ENCODE peak calls at places on chromosomes 6 and 20, in seven cellular contexts. O, H, U, Z, L, R and S are unnamed samples.

GRCh38 chr20:24745617-24746350 is 203.3 kb upstream of the CST7 start:
- DNase-seq in L (no peak), O (no peak), H (no peak), Z (peak), R (no peak), U (no peak), S (no peak)

GRCh38 chr20:10137533-10137932 is 81.1 kb upstream of the SNAP25 start:
- DNase-seq in U (peak), L (no peak), R (no peak), O (no peak), H (no peak), Z (no peak), S (no peak)

GRCh38 chr20:23683281-23683680 is 5.6 kb downstream of the CST4 start:
- DNase-seq in L (no peak), U (no peak), O (no peak), H (no peak), Z (no peak), R (no peak), S (no peak)

GRCh38 chr6:11496152-11497060 is 41.1 kb upstream of the TMEM170B start:
- DNase-seq in R (peak), Z (no peak), L (peak), H (peak), U (peak), O (peak), S (peak)

GRCh38 chr6:24325978-24326377 is 31.9 kb downstream of the DCDC2 start:
- DNase-seq in U (no peak), L (no peak), O (no peak), Z (no peak), H (no peak), R (no peak), S (no peak)

GRCh38 chr6:85484941-85485340 is 35.1 kb downstream of the NT5E start:
- DNase-seq in O (no peak), H (no peak), R (no peak), Z (no peak), U (no peak), L (no peak), S (peak)

GRCh38 chr6:155439376-155439775 is 16.3 kb downstream of the NOX3 start:
- DNase-seq in L (no peak), R (no peak), H (no peak), Z (no peak), U (no peak), O (no peak), S (no peak)

GRCh38 chr20:51914758-51915157 is 112.4 kb upstream of the SALL4 start:
- DNase-seq in O (no peak), U (no peak), H (no peak), Z (no peak), R (no peak), L (no peak), S (no peak)

GRCh38 chr6:82525775-82526515 is 162.3 kb downstream of the TPBG start:
- DNase-seq in R (no peak), O (no peak), H (no peak), Z (no peak), U (no peak), L (no peak), S (no peak)

GRCh38 chr6:101779051-101779844 is 385.7 kb downstream of the GRIK2 start:
- DNase-seq in L (no peak), O (peak), U (peak), R (no peak), Z (no peak), H (no peak), S (no peak)